ENCODE peak calls at places on chromosomes 11 and 22, in six cellular contexts. U is heart right ventricle, T is natural killer cell, N is lower leg skin, X is dorsolateral prefrontal cortex, G is sigmoid colon. P is an unnamed sample.

GRCh38 chr11:1207451-1208360 is 15.2 kb upstream of the MUC5B start:
- DNase-seq in G (peak), U (no peak), T (no peak), N (peak), X (no peak), P (peak)

GRCh38 chr11:116931206-116931953 is 94.0 kb upstream of the APOA1 start:
- DNase-seq in G (no peak), X (no peak), T (no peak), U (peak), N (no peak), P (no peak)

GRCh38 chr22:41563051-41563711 is 2.4 kb downstream of the CSDC2 start:
- DNase-seq in X (no peak), G (no peak), U (no peak), N (no peak), T (no peak), P (no peak)

GRCh38 chr22:38267086-38267485 is 5.7 kb downstream of the TMEM184B start:
- DNase-seq in U (peak), T (peak), X (no peak), G (no peak), N (no peak), P (peak)

GRCh38 chr11:1639666-1640065 is 10.1 kb downstream of the KRTAP5-5 start:
- DNase-seq in U (no peak), X (no peak), N (no peak), G (peak), T (no peak), P (no peak)

GRCh38 chr22:41870786-41871185 is 37.9 kb downstream of the SREBF2 start:
- DNase-seq in T (no peak), N (no peak), U (no peak), G (no peak), X (no peak), P (no peak)

GRCh38 chr11:44630511-44631210 is 65.2 kb downstream of the CD82 start:
- DNase-seq in G (peak), U (no peak), T (no peak), N (peak), X (peak), P (no peak)

GRCh38 chr11:94537051-94537600 is 6.6 kb upstream of the FUT4 start:
- DNase-seq in X (no peak), N (no peak), U (no peak), T (no peak), G (no peak), P (no peak)

GRCh38 chr22:37739000-37739399 is 42.2 kb downstream of the TRIOBP start:
- DNase-seq in G (peak), N (no peak), X (no peak), U (peak), T (no peak), P (no peak)

GRCh38 chr11:76806131-76806530 is 23.0 kb downstream of the TSKU start:
- DNase-seq in G (no peak), N (no peak), U (no peak), X (no peak), T (peak), P (no peak)

GRCh38 chr11:20522536-20522935 is 76.9 kb upstream of the SLC6A5 start:
- DNase-seq in U (no peak), N (no peak), G (no peak), X (no peak), T (no peak), P (no peak)
- TF ChIP-seq CTCF in U (no peak), N (no peak), G (no peak), X (no peak), T (no peak), P (no peak)

DNA sequence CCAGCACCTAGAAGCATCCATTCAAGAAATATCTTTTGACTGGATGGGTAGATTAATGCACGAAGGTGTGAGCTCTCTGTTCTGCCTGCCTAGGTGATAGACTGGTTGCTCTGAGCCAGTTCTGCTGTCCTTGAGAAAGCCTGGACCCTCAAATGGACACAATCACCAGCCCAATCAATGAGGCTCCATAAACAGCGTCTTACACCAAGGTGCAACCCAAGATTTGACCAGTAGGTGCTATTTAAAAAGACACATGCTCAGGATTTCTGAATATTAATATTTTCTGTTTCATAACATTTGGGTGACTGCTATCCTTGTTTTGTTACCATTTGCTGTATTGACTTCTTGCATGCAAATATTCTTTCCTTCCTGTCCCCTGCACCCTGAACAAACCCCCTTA is 39.0 kb downstream of the PAMR1 start:
- DNase-seq in X (no peak), U (no peak), N (no peak), T (no peak), G (no peak), P (no peak)
- TF ChIP-seq CTCF in X (no peak), U (no peak), N (no peak), T (no peak), G (no peak), P (no peak)

GRCh38 chr11:22177186-22177585 is 15.7 kb upstream of the ANO5 start:
- DNase-seq in X (no peak), G (no peak), U (no peak), N (no peak), T (no peak), P (no peak)
- TF ChIP-seq CTCF in X (no peak), G (no peak), U (no peak), N (no peak), T (no peak), P (no peak)

GRCh38 chr11:63920870-63921417 is 4.0 kb upstream of the RCOR2 start:
- DNase-seq in T (no peak), X (no peak), N (no peak), U (peak), G (no peak), P (no peak)
- TF ChIP-seq CTCF in T (peak), X (no peak), N (no peak), U (peak), G (peak), P (peak)

GRCh38 chr11:32858731-32859130 is 29.0 kb downstream of the PRRG4 start:
- DNase-seq in N (no peak), G (no peak), U (no peak), T (no peak), X (no peak), P (no peak)
- TF ChIP-seq CTCF in N (no peak), G (no peak), U (no peak), T (no peak), X (no peak), P (no peak)

DNA sequence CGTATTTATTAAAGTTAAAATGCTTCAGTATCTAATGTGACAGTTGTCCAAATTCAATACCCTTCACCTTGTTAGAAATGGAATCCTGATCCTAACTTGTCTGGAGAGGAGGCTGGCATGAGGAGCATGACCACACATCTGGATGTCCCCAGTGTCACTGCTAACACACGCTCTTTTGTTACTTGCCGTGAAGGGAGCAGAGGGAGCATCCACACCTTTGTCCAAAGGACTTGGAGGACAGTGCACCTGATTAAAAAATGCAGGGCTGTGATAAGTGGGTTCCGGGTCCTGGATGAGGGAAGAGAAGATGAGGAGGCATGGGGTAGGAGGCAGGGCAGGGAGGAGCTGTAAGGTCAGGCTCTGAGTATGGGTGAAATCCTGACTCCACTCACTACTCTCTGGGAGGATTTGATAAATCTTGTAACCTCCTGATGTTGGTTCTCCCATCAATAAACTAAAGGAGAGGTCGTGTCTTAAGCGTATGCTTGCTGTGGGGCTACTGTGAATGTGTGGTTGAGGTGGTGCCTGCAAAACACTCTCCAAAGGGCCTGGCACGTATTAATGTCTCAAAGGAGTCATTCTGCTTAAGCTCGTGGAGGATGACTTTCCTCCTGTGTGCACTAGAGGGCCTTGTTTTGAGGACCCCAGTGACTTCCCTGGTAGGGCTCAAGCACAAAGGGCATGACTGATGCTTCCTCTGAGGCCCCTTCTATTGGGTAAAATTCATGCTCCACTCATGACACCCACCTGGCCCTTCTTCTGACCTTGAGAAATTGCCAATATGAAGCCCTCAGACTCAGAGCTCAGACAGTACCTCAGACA is 16.8 kb upstream of the IGLL5 start:
- DNase-seq in T (no peak), G (no peak), N (no peak), X (no peak), U (no peak), P (no peak)
- TF ChIP-seq CTCF in T (peak), G (no peak), N (no peak), X (no peak), U (no peak), P (no peak)

DNA sequence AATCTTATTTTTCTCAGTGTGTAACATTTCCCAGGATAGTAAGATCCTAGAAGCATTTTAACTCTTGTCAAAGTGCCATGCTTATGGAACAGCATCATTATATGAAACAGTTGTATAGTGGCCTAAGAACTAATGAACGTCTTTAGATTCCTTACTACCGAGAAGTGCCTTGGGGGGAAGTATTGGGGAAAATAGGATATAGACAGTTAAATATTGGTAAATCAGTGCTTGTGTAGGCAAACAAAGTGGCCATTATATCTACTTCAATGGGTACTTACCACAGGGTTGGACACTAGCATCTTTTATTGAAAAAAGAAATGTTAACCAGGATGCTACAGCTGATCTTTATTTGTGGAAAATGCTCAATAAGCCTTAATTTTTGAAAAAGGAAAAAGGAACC is 11.3 kb downstream of the FAR1 start:
- DNase-seq in U (no peak), N (no peak), G (no peak), X (no peak), T (no peak), P (no peak)
- TF ChIP-seq CTCF in U (no peak), N (no peak), G (no peak), X (no peak), T (no peak), P (no peak)

GRCh38 chr11:105706025-105706530 is 96.2 kb downstream of the GRIA4 start:
- DNase-seq in X (no peak), U (no peak), T (no peak), N (no peak), G (no peak), P (no peak)
- TF ChIP-seq CTCF in X (no peak), U (no peak), T (no peak), N (no peak), G (no peak), P (no peak)

DNA sequence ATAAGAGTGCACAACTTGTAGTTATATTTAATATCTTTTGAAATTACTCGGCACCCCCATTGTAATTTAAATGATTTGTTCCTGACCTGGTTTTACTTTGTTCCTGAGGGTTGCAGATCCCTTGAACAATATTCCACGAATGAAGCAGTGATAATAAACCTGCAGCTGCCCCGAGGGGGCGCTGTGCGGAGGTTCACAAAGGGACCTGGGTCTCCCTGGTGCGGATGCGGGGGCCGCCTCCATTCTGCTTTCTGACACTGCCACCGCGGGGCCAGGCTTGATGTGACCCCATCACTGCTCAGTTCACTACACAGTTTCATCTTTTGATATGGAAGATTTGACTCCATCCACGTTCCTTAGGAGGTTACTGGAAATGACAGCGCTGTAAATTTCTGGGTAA is 62.9 kb upstream of the PRODH start:
- DNase-seq in T (no peak), N (peak), U (no peak), X (no peak), G (no peak), P (no peak)
- TF ChIP-seq CTCF in T (no peak), N (no peak), U (no peak), X (no peak), G (no peak), P (no peak)

P was measured in CD4-positive, alpha-beta T cell.